ENCODE peak calls at places on chromosomes 7 and 10, in eight cellular contexts. L, W, R, P, A, Z, B and S are unnamed samples.

GRCh38 chr7:111333010-111333409 is 229.3 kb downstream of the IMMP2L start:
- DNase-seq in L (no peak), W (no peak), R (no peak), P (no peak), A (no peak), Z (no peak), B (no peak), S (no peak)

GRCh38 chr10:88064608-88065383 is 201.4 kb downstream of the PTEN start:
- DNase-seq in L (peak), W (no peak), R (no peak), P (no peak), A (peak), Z (no peak), B (no peak), S (no peak)

GRCh38 chr10:74962517-74962916 is 136.1 kb downstream of the KAT6B start:
- DNase-seq in L (no peak), W (no peak), R (no peak), P (no peak), A (no peak), Z (no peak), B (no peak), S (no peak)

GRCh38 chr7:23768022-23768421 is 58.0 kb downstream of the STK31 start:
- DNase-seq in L (no peak), W (no peak), R (no peak), P (no peak), A (no peak), Z (no peak), B (no peak), S (no peak)

GRCh38 chr10:77229704-77230103 is 407.9 kb downstream of the KCNMA1 start:
- DNase-seq in L (no peak), W (no peak), R (no peak), P (no peak), A (no peak), Z (no peak), B (no peak), S (no peak)

GRCh38 chr7:117096297-117096696 is 143.0 kb downstream of the ST7 start:
- DNase-seq in L (no peak), W (no peak), R (no peak), P (no peak), A (no peak), Z (no peak), B (no peak), S (no peak)

GRCh38 chr10:18719811-18720210 is 60.6 kb downstream of the ARL5B start:
- DNase-seq in L (no peak), W (no peak), R (no peak), P (no peak), A (no peak), Z (no peak), B (no peak), S (no peak)

GRCh38 chr7:12788591-12788990 is 101.2 kb downstream of the ARL4A start:
- DNase-seq in L (no peak), W (no peak), R (no peak), P (no peak), A (no peak), Z (no peak), B (no peak), S (no peak)

GRCh38 chr7:121126801-121127534 is 138.5 kb downstream of the CPED1 start:
- DNase-seq in L (no peak), W (peak), R (peak), P (no peak), A (peak), Z (no peak), B (no peak), S (no peak)

GRCh38 chr7:2478800-2479199 is 2.6 kb upstream of the GRIFIN start:
- DNase-seq in L (no peak), W (no peak), R (no peak), P (no peak), A (no peak), Z (no peak), B (no peak), S (no peak)

GRCh38 chr10:34651796-34652195 is 163.3 kb downstream of the PARD3 start:
- DNase-seq in L (no peak), W (no peak), R (no peak), P (no peak), A (no peak), Z (no peak), B (no peak), S (no peak)

GRCh38 chr7:36937754-36938551 is 213.7 kb upstream of the AOAH start:
- DNase-seq in L (no peak), W (no peak), R (no peak), P (no peak), A (no peak), Z (no peak), B (no peak), S (no peak)

GRCh38 chr10:97505152-97505551 is 6.4 kb downstream of the UBTD1 start:
- DNase-seq in L (no peak), W (no peak), R (no peak), P (no peak), A (no peak), Z (no peak), B (no peak), S (no peak)

GRCh38 chr7:146094356-146094755 is 22.2 kb upstream of the CNTNAP2 start:
- DNase-seq in L (peak), W (no peak), R (no peak), P (no peak), A (no peak), Z (no peak), B (no peak), S (no peak)

GRCh38 chr7:64887756-64888508 is 15.1 kb upstream of the ZNF273 start:
- DNase-seq in L (peak), W (no peak), R (no peak), P (no peak), A (no peak), Z (no peak), B (no peak), S (no peak)

GRCh38 chr10:125153693-125154490 is 6.5 kb downstream of the CTBP2 start:
- DNase-seq in L (no peak), W (no peak), R (no peak), P (no peak), A (no peak), Z (no peak), B (no peak), S (no peak)

GRCh38 chr10:75525067-75525466 is 93.6 kb downstream of the LRMDA start:
- DNase-seq in L (no peak), W (no peak), R (no peak), P (no peak), A (no peak), Z (no peak), B (no peak), S (no peak)

GRCh38 chr10:28677889-28678686 is 767 bp downstream of the BAMBI start:
- DNase-seq in L (peak), W (no peak), R (no peak), P (peak), A (no peak), Z (no peak), B (no peak), S (no peak)

GRCh38 chr10:3528271-3528670 is 256.7 kb downstream of the KLF6 start:
- DNase-seq in L (no peak), W (no peak), R (no peak), P (no peak), A (peak), Z (no peak), B (no peak), S (no peak)

GRCh38 chr7:16770657-16771329 is 17.2 kb downstream of the TSPAN13 start:
- DNase-seq in L (no peak), W (no peak), R (no peak), P (no peak), A (no peak), Z (no peak), B (no peak), S (no peak)

GRCh38 chr10:71569775-71570588 is 149.6 kb downstream of the C10orf105 start:
- DNase-seq in L (peak), W (peak), R (peak), P (peak), A (peak), Z (peak), B (peak), S (peak)

GRCh38 chr10:87850742-87851205 is 12.6 kb downstream of the KLLN start:
- DNase-seq in L (no peak), W (peak), R (peak), P (peak), A (peak), Z (no peak), B (peak), S (peak)